ENCODE peak calls at places on chromosome 20, in ten cellular contexts. W is NCI-H187 treated with DMSO at 0.1 percent for 48 hours; U is anterior cingulate cortex; S is heart right ventricle; Z is dorsolateral prefrontal cortex; F is LNCaP clone FGC; E is posterior cingulate gyrus; P is ACHN; M is stimulated activated naive CD8-positive, alpha-beta T cell treated with anti-CD3 and anti-CD28 coated beads, Interleukin-15, amount 100 ng/mL, for 72 hours; Y is AG04450. Q is an unnamed sample.

GRCh38 chr20:35742741-35743523 is 872 bp upstream of the RBM39 start:
- DNase-seq in U (no peak), W (no peak), P (peak; percentile 29), S (no peak), M (no peak), F (no peak), Y (no peak), E (no peak), Z (no peak), Q (no peak)

GRCh38 chr20:13226367-13226766 is 5.3 kb downstream of the ISM1 start:
- DNase-seq in F (no peak), W (no peak), S (no peak), U (no peak), Y (no peak), Z (no peak), P (no peak), E (no peak), M (no peak), Q (no peak)

GRCh38 chr20:3307695-3308094 is 68.7 kb upstream of the SLC4A11 start:
- DNase-seq in E (no peak), Y (no peak), W (no peak), M (no peak), P (no peak), Z (no peak), F (peak; percentile 33), U (no peak), S (no peak), Q (no peak)

GRCh38 chr20:44028341-44028715 is 113.7 kb downstream of the TOX2 start:
- DNase-seq in W (no peak), Z (no peak), M (no peak), U (no peak), P (no peak), E (no peak), Y (no peak), S (no peak), F (no peak), Q (peak; percentile 28)

GRCh38 chr20:48962976-48963730 is 41.6 kb downstream of the ARFGEF2 start:
- DNase-seq in F (no peak), U (no peak), Z (no peak), S (no peak), Y (no peak), E (no peak), P (no peak), W (no peak), M (no peak), Q (no peak)

GRCh38 chr20:50804453-50805348 is 9.8 kb downstream of the BCAS4 start:
- DNase-seq in Z (no peak), E (no peak), Y (no peak), W (no peak), F (no peak), P (no peak), M (no peak), U (no peak), S (no peak), Q (no peak)

GRCh38 chr20:63070771-63071540 is 64.2 kb upstream of the BHLHE23 start:
- DNase-seq in Y (no peak), P (no peak), F (no peak), W (no peak), E (no peak), S (peak; percentile 2), U (no peak), M (no peak), Z (no peak), Q (no peak)

GRCh38 chr20:35191419-35191818 is 19.5 kb downstream of the PROCR start:
- DNase-seq in S (no peak), F (no peak), Z (no peak), Y (no peak), U (no peak), M (no peak), W (no peak), P (no peak), E (no peak), Q (no peak)

GRCh38 chr20:32343438-32343837 is 14.7 kb upstream of the ASXL1 start:
- DNase-seq in Z (no peak), W (no peak), F (no peak), E (no peak), Y (no peak), S (no peak), U (no peak), M (no peak), P (no peak), Q (no peak)

GRCh38 chr20:24776755-24777271 is 172.3 kb upstream of the CST7 start:
- DNase-seq in M (no peak), Z (peak; percentile 23), F (no peak), Y (no peak), S (no peak), P (no peak), W (no peak), U (no peak), E (peak; percentile 7), Q (no peak)

GRCh38 chr20:42639140-42639539 is 550.6 kb downstream of the PTPRT start:
- DNase-seq in M (no peak), W (no peak), P (no peak), Z (no peak), U (no peak), F (no peak), E (no peak), Y (no peak), S (no peak), Q (no peak)

GRCh38 chr20:13817342-13817741 is 32.5 kb downstream of the NDUFAF5 start:
- DNase-seq in S (no peak), W (no peak), P (no peak), E (no peak), M (no peak), Y (no peak), F (no peak), U (no peak), Z (no peak), Q (no peak)

GRCh38 chr20:7966176-7966575 is 25.9 kb upstream of the HAO1 start:
- DNase-seq in U (no peak), M (no peak), W (no peak), Z (no peak), Y (no peak), E (no peak), F (no peak), S (no peak), P (no peak), Q (no peak)

GRCh38 chr20:63082308-63082938 is 75.7 kb upstream of the BHLHE23 start:
- DNase-seq in Z (no peak), S (peak; percentile 48), Y (no peak), W (no peak), F (no peak), E (no peak), M (no peak), U (no peak), P (peak; percentile 35), Q (no peak)

GRCh38 chr20:32468313-32468640 is 110.1 kb downstream of the ASXL1 start:
- DNase-seq in F (no peak), P (no peak), S (peak; percentile 2), E (no peak), M (no peak), W (no peak), Y (no peak), U (no peak), Z (no peak), Q (no peak)

GRCh38 chr20:46835418-46835817 is 59.2 kb upstream of the EYA2 start:
- DNase-seq in U (no peak), W (no peak), M (no peak), F (no peak), E (no peak), P (no peak), Y (no peak), S (no peak), Z (no peak), Q (no peak)

GRCh38 chr20:5675103-5676091 is 74.8 kb upstream of the SHLD1 start:
- DNase-seq in S (no peak), U (no peak), Y (no peak), W (no peak), M (no peak), E (no peak), P (no peak), F (no peak), Z (no peak), Q (no peak)

GRCh38 chr20:21709535-21709904 is 4.1 kb downstream of the PAX1 start:
- DNase-seq in S (no peak), M (no peak), E (no peak), Z (no peak), F (no peak), P (no peak), U (no peak), Y (no peak), W (no peak), Q (no peak)

GRCh38 chr20:50146732-50147662 is 6.5 kb downstream of the PEDS1 start:
- DNase-seq in F (no peak), W (no peak), S (no peak), Z (no peak), E (no peak), M (peak; percentile 79), P (no peak), Y (no peak), U (no peak), Q (peak; percentile 77)

GRCh38 chr20:4726710-4727391 is 5.1 kb downstream of the PRND start:
- DNase-seq in F (no peak), P (no peak), Y (peak; percentile 36), M (peak; percentile 42), S (no peak), Z (no peak), U (no peak), W (no peak), E (no peak), Q (no peak)

GRCh38 chr20:63420359-63421093 is 51.9 kb downstream of the KCNQ2 start:
- DNase-seq in Z (no peak), M (no peak), S (no peak), E (no peak), Y (no peak), W (no peak), F (no peak), U (no peak), P (no peak), Q (no peak)

GRCh38 chr20:7180261-7181045 is 413.0 kb downstream of the BMP2 start:
- DNase-seq in W (no peak), Y (no peak), S (no peak), U (no peak), Z (no peak), P (no peak), E (no peak), M (no peak), F (no peak), Q (no peak)

GRCh38 chr20:45359406-45360148 is 3.4 kb upstream of the SYS1 start:
- DNase-seq in Z (no peak), Y (no peak), E (no peak), U (no peak), M (no peak), S (no peak), F (no peak), W (no peak), P (no peak), Q (no peak)

GRCh38 chr20:22909436-22909835 is 125.7 kb upstream of the SSTR4 start:
- DNase-seq in Y (no peak), E (no peak), M (no peak), F (no peak), S (no peak), U (no peak), P (no peak), W (no peak), Z (no peak), Q (no peak)

GRCh38 chr20:57708694-57709673 is 831 bp downstream of the PMEPA1 start:
- DNase-seq in F (no peak), Y (no peak), S (peak; percentile 43), W (no peak), P (no peak), M (no peak), E (no peak), Z (no peak), U (no peak), Q (no peak)

Q was measured in right atrium auricular region.